ENCODE peak calls at places on chromosomes 7 and 10, in five cellular contexts. One of them, this sample, is unnamed.

GRCh38 chr7:148153611-148154010 is 437.0 kb upstream of the C7orf33 start:
- DNase-seq in dorsolateral prefrontal cortex: no peak
- DNase-seq in PC-3: no peak
- DNase-seq in CD4-positive, alpha-beta T cell: no peak
- DNase-seq in IMR-90: no peak
- DNase-seq in this sample: no peak

GRCh38 chr7:899806-900205 is 23.5 kb downstream of the GET4 start:
- DNase-seq in dorsolateral prefrontal cortex: no peak
- DNase-seq in PC-3: no peak
- DNase-seq in IMR-90: no peak
- DNase-seq in CD4-positive, alpha-beta T cell: no peak
- DNase-seq in this sample: no peak

GRCh38 chr7:16774294-16774693 is 20.7 kb downstream of the TSPAN13 start:
- DNase-seq in IMR-90: no peak
- DNase-seq in PC-3: no peak
- DNase-seq in CD4-positive, alpha-beta T cell: no peak
- DNase-seq in dorsolateral prefrontal cortex: no peak
- DNase-seq in this sample: no peak

GRCh38 chr7:13979671-13980438 is 9.6 kb downstream of the ETV1 start:
- DNase-seq in PC-3: peak; percentile 69
- DNase-seq in dorsolateral prefrontal cortex: no peak
- DNase-seq in CD4-positive, alpha-beta T cell: no peak
- DNase-seq in IMR-90: peak; percentile 85
- DNase-seq in this sample: peak; percentile 64

GRCh38 chr7:143389316-143390097 is 8.4 kb downstream of the ZYX start:
- DNase-seq in dorsolateral prefrontal cortex: no peak
- DNase-seq in PC-3: no peak
- DNase-seq in IMR-90: no peak
- DNase-seq in CD4-positive, alpha-beta T cell: no peak
- DNase-seq in this sample: no peak

GRCh38 chr10:96873756-96874467 is 41.8 kb downstream of the LCOR start:
- DNase-seq in CD4-positive, alpha-beta T cell: no peak
- DNase-seq in PC-3: no peak
- DNase-seq in dorsolateral prefrontal cortex: no peak
- DNase-seq in IMR-90: no peak
- DNase-seq in this sample: no peak

GRCh38 chr10:103463456-103463855 is 4.8 kb upstream of the CALHM1 start:
- DNase-seq in CD4-positive, alpha-beta T cell: no peak
- DNase-seq in dorsolateral prefrontal cortex: no peak
- DNase-seq in IMR-90: no peak
- DNase-seq in PC-3: no peak
- DNase-seq in this sample: no peak

GRCh38 chr10:74177140-74177677 is 26.2 kb downstream of the ADK start:
- DNase-seq in IMR-90: peak; percentile 17
- DNase-seq in dorsolateral prefrontal cortex: peak; percentile 17
- DNase-seq in PC-3: peak; percentile 98
- DNase-seq in CD4-positive, alpha-beta T cell: peak; percentile 39
- DNase-seq in this sample: no peak

GRCh38 chr7:50339990-50340500 is 35.5 kb downstream of the IKZF1 start:
- DNase-seq in CD4-positive, alpha-beta T cell: no peak
- DNase-seq in dorsolateral prefrontal cortex: no peak
- DNase-seq in IMR-90: no peak
- DNase-seq in PC-3: no peak
- DNase-seq in this sample: no peak

GRCh38 chr7:82623812-82624211 is 180.2 kb upstream of the CACNA2D1 start:
- DNase-seq in CD4-positive, alpha-beta T cell: no peak
- DNase-seq in dorsolateral prefrontal cortex: no peak
- DNase-seq in PC-3: no peak
- DNase-seq in IMR-90: peak; percentile 64
- DNase-seq in this sample: no peak

GRCh38 chr10:131743190-131744151 is 157.3 kb upstream of the PPP2R2D start:
- DNase-seq in CD4-positive, alpha-beta T cell: no peak
- DNase-seq in dorsolateral prefrontal cortex: peak; percentile 50
- DNase-seq in IMR-90: no peak
- DNase-seq in PC-3: no peak
- DNase-seq in this sample: no peak

GRCh38 chr10:110641256-110641655 is 2.9 kb upstream of the RBM20 start:
- DNase-seq in CD4-positive, alpha-beta T cell: no peak
- DNase-seq in IMR-90: peak; percentile 37
- DNase-seq in dorsolateral prefrontal cortex: no peak
- DNase-seq in PC-3: peak; percentile 53
- DNase-seq in this sample: no peak

GRCh38 chr10:29277296-29277695 is 11.6 kb upstream of the LYZL1 start:
- DNase-seq in dorsolateral prefrontal cortex: no peak
- DNase-seq in IMR-90: no peak
- DNase-seq in PC-3: peak; percentile 16
- DNase-seq in CD4-positive, alpha-beta T cell: no peak
- DNase-seq in this sample: no peak

GRCh38 chr10:29285624-29286051 is 3.2 kb upstream of the LYZL1 start:
- DNase-seq in dorsolateral prefrontal cortex: no peak
- DNase-seq in IMR-90: no peak
- DNase-seq in CD4-positive, alpha-beta T cell: no peak
- DNase-seq in PC-3: no peak
- DNase-seq in this sample: no peak

GRCh38 chr10:29276251-29276850 is 12.5 kb upstream of the LYZL1 start:
- DNase-seq in dorsolateral prefrontal cortex: no peak
- DNase-seq in CD4-positive, alpha-beta T cell: no peak
- DNase-seq in PC-3: peak; percentile 25
- DNase-seq in IMR-90: no peak
- DNase-seq in this sample: no peak

DNA sequence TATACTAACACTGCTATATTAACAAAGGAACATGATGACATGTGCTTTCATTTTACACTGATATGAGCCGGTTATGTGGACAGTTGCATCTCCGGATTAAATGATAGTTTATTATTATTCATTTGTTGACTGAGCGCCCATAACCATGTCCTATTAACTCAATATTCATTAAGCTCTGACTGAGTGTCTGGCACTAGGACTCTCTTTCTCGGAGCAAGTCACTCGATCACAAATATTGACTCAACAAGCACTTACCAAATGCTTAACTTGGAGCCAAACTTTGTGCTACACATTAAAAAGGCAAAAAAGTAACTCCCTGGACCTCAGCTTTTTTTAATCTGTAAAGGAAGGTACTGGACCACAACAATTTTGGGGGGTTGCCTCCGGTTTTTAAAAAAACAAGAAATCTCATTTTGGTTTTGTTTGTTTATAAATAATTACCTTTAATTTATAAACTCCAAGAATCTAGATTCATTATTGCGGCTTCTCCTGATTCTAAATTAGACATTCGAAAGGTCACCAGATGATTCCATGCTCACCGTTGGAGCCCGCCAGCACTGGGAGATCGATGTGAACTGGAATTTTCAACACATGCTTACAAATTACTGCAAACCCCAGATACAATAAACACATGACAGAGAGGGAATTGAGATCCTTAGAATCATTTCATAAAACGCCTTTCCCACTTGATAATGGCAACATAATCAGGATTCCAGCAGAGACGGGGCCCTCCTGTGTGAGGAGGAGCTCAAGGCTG is 8.9 kb upstream of the LYZL1 start:
- DNase-seq in PC-3: peak; percentile 33
- DNase-seq in IMR-90: no peak
- DNase-seq in dorsolateral prefrontal cortex: no peak
- DNase-seq in CD4-positive, alpha-beta T cell: no peak
- DNase-seq in this sample: no peak
- H3K27ac ChIP-seq in PC-3: no peak overlapping the region
- H3K27ac ChIP-seq in IMR-90: no peak overlapping the region
- H3K27ac ChIP-seq in dorsolateral prefrontal cortex: no peak overlapping the region
- H3K27ac ChIP-seq in CD4-positive, alpha-beta T cell: no peak overlapping the region
- H3K27ac ChIP-seq in this sample: no peak overlapping the region

GRCh38 chr7:36736090-36736826 is 12.0 kb upstream of the AOAH start:
- DNase-seq in dorsolateral prefrontal cortex: no peak
- DNase-seq in PC-3: no peak
- DNase-seq in CD4-positive, alpha-beta T cell: no peak
- DNase-seq in IMR-90: no peak
- DNase-seq in this sample: no peak
- H3K27ac ChIP-seq in dorsolateral prefrontal cortex: no peak overlapping the region
- H3K27ac ChIP-seq in PC-3: no peak overlapping the region
- H3K27ac ChIP-seq in CD4-positive, alpha-beta T cell: no peak overlapping the region
- H3K27ac ChIP-seq in IMR-90: no peak overlapping the region
- H3K27ac ChIP-seq in this sample: no peak overlapping the region

DNA sequence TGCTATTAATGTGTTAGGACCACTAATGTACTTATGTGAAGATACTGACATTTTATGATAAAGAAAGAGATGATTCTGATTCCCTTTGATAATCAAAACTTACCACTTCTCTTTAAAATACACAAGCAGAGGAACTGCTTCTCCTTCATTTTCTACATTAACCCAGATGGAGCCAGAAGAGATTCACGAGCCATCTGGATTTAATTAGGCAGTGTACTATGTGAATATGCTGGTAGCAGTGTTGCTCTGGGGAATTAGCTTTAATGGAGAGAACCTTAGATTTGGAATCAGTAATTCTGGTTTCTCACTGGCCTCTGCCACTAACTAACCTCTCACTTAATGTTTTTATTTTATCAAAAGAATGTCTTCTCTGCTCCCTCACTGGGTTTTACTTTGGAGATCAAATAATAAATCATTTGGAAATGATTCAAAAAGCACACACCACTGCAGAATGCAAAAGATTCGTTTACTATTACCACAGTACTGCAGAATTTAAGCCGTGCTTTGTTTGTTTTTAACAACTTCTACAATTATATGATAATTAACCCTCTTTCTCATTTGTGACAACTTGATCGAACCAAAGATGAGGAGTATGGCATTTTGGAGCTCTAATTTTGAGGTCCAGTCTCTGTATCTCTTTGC is 77.5 kb upstream of the PHYHIPL start:
- DNase-seq in IMR-90: peak; percentile 41
- DNase-seq in PC-3: no peak
- DNase-seq in CD4-positive, alpha-beta T cell: no peak
- DNase-seq in dorsolateral prefrontal cortex: no peak
- DNase-seq in this sample: no peak
- H3K27ac ChIP-seq in IMR-90: no peak overlapping the region
- H3K27ac ChIP-seq in PC-3: no peak overlapping the region
- H3K27ac ChIP-seq in CD4-positive, alpha-beta T cell: no peak overlapping the region
- H3K27ac ChIP-seq in dorsolateral prefrontal cortex: peak overlapping the region; percentile 90
- H3K27ac ChIP-seq in this sample: no peak overlapping the region

DNA sequence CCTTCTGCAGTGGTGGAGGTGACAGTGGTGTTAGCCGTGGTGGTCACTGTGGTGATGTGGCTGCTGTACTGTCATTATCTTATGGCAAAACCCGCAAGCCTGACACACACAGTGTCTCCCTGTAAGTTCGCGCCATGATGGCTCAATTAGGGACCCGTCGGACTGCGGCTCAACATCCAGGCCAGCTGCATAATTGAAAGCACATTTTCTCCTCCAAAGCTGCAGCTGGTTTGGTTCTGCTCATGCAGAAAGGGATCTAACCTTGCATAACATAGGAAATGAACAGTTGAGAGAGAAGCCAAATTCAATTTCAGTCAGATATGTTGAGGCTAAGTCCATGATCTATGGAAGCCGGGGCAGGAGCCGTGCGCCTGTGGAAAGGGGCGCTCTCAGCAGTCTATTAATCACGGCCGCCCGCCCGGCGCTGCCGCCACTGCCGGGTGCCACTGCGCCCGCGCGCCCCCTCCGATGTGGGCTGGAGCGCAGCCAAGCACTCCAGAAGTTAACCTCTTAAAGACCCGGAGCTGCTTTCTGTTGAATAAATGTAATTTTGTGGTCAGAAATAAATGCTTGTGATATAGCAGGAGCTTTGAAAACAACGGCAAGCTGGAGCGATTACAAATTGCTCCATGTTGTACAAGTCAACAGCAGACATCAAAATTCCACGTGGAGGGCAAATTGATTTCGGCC is 227.7 kb downstream of the CUX1 start:
- DNase-seq in dorsolateral prefrontal cortex: peak; percentile 44
- DNase-seq in CD4-positive, alpha-beta T cell: no peak
- DNase-seq in PC-3: no peak
- DNase-seq in IMR-90: peak; percentile 93
- DNase-seq in this sample: no peak
- H3K27ac ChIP-seq in dorsolateral prefrontal cortex: peak overlapping the region; percentile 15
- H3K27ac ChIP-seq in CD4-positive, alpha-beta T cell: no peak overlapping the region
- H3K27ac ChIP-seq in PC-3: no peak overlapping the region
- H3K27ac ChIP-seq in IMR-90: peak overlapping the region; percentile 41
- H3K27ac ChIP-seq in this sample: no peak overlapping the region

DNA sequence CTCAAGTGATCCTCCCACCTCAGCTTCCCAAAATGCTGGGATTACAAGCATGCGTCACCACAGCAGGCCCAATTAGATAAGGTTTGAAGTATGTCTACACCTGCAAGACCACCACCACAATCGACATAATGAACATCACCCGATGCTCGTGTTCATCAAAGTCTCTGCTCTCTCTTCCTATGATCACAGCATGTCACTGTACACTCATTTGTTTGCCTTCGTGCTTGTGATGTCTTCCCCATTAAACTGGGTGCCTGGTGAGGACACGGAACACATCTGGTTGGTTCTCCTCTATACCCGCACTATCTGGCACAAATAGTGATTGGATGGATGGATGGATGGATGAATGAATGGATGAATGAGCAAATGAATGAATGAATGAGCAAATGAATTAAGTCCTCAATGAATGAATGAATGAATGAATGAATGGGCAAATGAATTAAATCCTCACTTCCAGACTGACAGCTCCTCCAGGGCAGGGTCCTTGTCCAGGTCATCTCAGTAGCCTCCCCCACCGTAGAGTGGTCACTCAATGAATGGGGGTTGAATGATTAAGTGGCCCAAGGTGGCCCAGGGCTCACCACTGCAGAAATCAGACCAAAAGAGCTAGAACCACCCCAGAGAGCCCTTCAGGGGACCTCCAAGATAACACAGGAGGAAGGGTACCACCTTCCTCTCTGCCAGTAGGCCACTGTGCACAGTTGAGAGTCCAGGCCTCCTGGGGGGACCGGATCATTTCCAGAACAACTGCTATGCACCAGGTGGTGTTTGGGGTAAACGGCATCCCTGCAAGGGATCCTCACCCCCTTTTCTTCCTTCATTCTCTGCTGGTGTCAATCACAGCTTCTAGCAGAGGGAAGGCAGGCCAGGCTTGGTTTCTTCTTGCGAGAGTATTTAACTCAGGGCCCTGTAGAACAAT is 101.9 kb upstream of the TNRC18 start:
- DNase-seq in IMR-90: peak; percentile 54
- DNase-seq in PC-3: peak; percentile 40
- DNase-seq in dorsolateral prefrontal cortex: no peak
- DNase-seq in CD4-positive, alpha-beta T cell: no peak
- DNase-seq in this sample: peak; percentile 29
- H3K27ac ChIP-seq in IMR-90: peak overlapping the region; percentile 38
- H3K27ac ChIP-seq in PC-3: no peak overlapping the region
- H3K27ac ChIP-seq in dorsolateral prefrontal cortex: no peak overlapping the region
- H3K27ac ChIP-seq in CD4-positive, alpha-beta T cell: peak overlapping the region; percentile 48
- H3K27ac ChIP-seq in this sample: no peak overlapping the region

DNA sequence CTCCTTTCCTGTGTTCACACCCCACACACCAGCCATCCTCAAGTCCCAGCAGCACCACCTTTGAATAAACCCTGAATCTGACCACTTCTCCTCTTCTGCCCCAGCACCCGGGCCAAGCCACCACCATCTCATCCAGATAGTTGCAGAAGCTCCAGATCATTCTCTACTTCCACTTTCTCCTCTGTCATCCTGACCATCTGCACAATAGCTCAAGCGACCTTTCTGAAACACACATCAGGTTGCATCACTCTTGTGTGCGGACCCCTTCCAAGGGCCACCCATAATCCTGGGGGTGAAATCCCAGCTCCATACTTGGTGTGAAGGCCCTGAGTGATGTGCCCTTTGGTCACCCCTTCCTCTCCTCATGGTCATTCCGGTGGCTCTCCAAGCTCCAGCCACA is 187.4 kb upstream of the GALNT17 start:
- DNase-seq in dorsolateral prefrontal cortex: no peak
- DNase-seq in PC-3: no peak
- DNase-seq in IMR-90: no peak
- DNase-seq in CD4-positive, alpha-beta T cell: no peak
- DNase-seq in this sample: no peak
- H3K27ac ChIP-seq in dorsolateral prefrontal cortex: no peak overlapping the region
- H3K27ac ChIP-seq in PC-3: no peak overlapping the region
- H3K27ac ChIP-seq in IMR-90: no peak overlapping the region
- H3K27ac ChIP-seq in CD4-positive, alpha-beta T cell: no peak overlapping the region
- H3K27ac ChIP-seq in this sample: no peak overlapping the region

GRCh38 chr7:5370454-5371353 is 52.9 kb downstream of the TNRC18 start:
- DNase-seq in CD4-positive, alpha-beta T cell: no peak
- DNase-seq in IMR-90: no peak
- DNase-seq in PC-3: no peak
- DNase-seq in dorsolateral prefrontal cortex: no peak
- DNase-seq in this sample: no peak
- H3K27ac ChIP-seq in CD4-positive, alpha-beta T cell: no peak overlapping the region
- H3K27ac ChIP-seq in IMR-90: no peak overlapping the region
- H3K27ac ChIP-seq in PC-3: no peak overlapping the region
- H3K27ac ChIP-seq in dorsolateral prefrontal cortex: no peak overlapping the region
- H3K27ac ChIP-seq in this sample: no peak overlapping the region

This sample was measured in endothelial cell of umbilical vein.